ENCODE peak calls at places on chromosomes 4 and X, in four cellular contexts. One of them, this sample, is unnamed.
A peak's percentile ranks its signal among the peaks of the same experiment; 100 is the strongest.

GRCh38 chrX:117510453-117510852 is 606.2 kb downstream of the KLHL13 start:
- DNase-seq in thoracic aorta: no peak
- DNase-seq in ovary: no peak
- DNase-seq in AG04450: no peak
- DNase-seq in this sample: no peak

GRCh38 chrX:37287741-37288424 is 61.3 kb upstream of the PRRG1 start:
- DNase-seq in thoracic aorta: no peak
- DNase-seq in ovary: no peak
- DNase-seq in AG04450: no peak
- DNase-seq in this sample: no peak

GRCh38 chr4:85092943-85093342 is 126.5 kb upstream of the WDFY3 start:
- DNase-seq in thoracic aorta: no peak
- DNase-seq in ovary: no peak
- DNase-seq in AG04450: no peak
- DNase-seq in this sample: no peak

GRCh38 chr4:185638548-185639301 is 103.4 kb upstream of the PDLIM3 start:
- DNase-seq in thoracic aorta: no peak
- DNase-seq in ovary: no peak
- DNase-seq in AG04450: no peak
- DNase-seq in this sample: peak; percentile 10

GRCh38 chr4:48290146-48290772 is 20.6 kb upstream of the TEC start:
- DNase-seq in thoracic aorta: no peak
- DNase-seq in ovary: no peak
- DNase-seq in AG04450: no peak
- DNase-seq in this sample: peak; percentile 31

GRCh38 chr4:81504685-81505598 is 33.2 kb upstream of the RASGEF1B start:
- DNase-seq in thoracic aorta: no peak
- DNase-seq in ovary: no peak
- DNase-seq in AG04450: no peak
- DNase-seq in this sample: no peak

GRCh38 chr4:188704288-188704687 is 565.0 kb downstream of the TRIML1 start:
- DNase-seq in thoracic aorta: no peak
- DNase-seq in ovary: no peak
- DNase-seq in AG04450: no peak
- DNase-seq in this sample: no peak

GRCh38 chr4:162931257-162931648 is 235.4 kb downstream of the NAF1 start:
- DNase-seq in thoracic aorta: no peak
- DNase-seq in ovary: no peak
- DNase-seq in AG04450: no peak
- DNase-seq in this sample: no peak

GRCh38 chr4:2339458-2340271 is 77.8 kb upstream of the MXD4 start:
- DNase-seq in thoracic aorta: no peak
- DNase-seq in ovary: no peak
- DNase-seq in AG04450: no peak
- DNase-seq in this sample: no peak

GRCh38 chr4:173538148-173538902 is 8.3 kb upstream of the HAND2 start:
- DNase-seq in thoracic aorta: no peak
- DNase-seq in ovary: peak; percentile 47
- DNase-seq in AG04450: no peak
- DNase-seq in this sample: no peak

GRCh38 chrX:134236690-134237362 is at the start of gene CCDC160:
- DNase-seq in thoracic aorta: no peak
- DNase-seq in ovary: peak; percentile 60
- DNase-seq in AG04450: no peak
- DNase-seq in this sample: peak; percentile 15

GRCh38 chrX:151759041-151759440 is 24.5 kb downstream of the CNGA2 start:
- DNase-seq in thoracic aorta: no peak
- DNase-seq in ovary: no peak
- DNase-seq in AG04450: no peak
- DNase-seq in this sample: no peak

GRCh38 chr4:141686146-141686775 is 49.9 kb downstream of the IL15 start:
- DNase-seq in thoracic aorta: no peak
- DNase-seq in ovary: no peak
- DNase-seq in AG04450: no peak
- DNase-seq in this sample: peak; percentile 85

GRCh38 chrX:1661048-1661921 is 46.4 kb downstream of the ASMT start:
- DNase-seq in thoracic aorta: no peak
- DNase-seq in ovary: no peak
- DNase-seq in AG04450: no peak
- DNase-seq in this sample: no peak

GRCh38 chr4:33323393-33323792 is 2603.2 kb downstream of the PCDH7 start:
- DNase-seq in thoracic aorta: no peak
- DNase-seq in ovary: no peak
- DNase-seq in AG04450: no peak
- DNase-seq in this sample: no peak

GRCh38 chr4:125013891-125014290 is 300.9 kb upstream of the FAT4 start:
- DNase-seq in thoracic aorta: no peak
- DNase-seq in ovary: no peak
- DNase-seq in AG04450: no peak
- DNase-seq in this sample: peak; percentile 39

GRCh38 chrX:40094041-40094899 is 3.5 kb downstream of the BCOR start:
- DNase-seq in thoracic aorta: no peak
- DNase-seq in ovary: peak; percentile 46
- DNase-seq in AG04450: no peak
- DNase-seq in this sample: no peak

GRCh38 chr4:172692701-172693100 is 475.9 kb upstream of the GALNT7 start:
- DNase-seq in thoracic aorta: no peak
- DNase-seq in ovary: no peak
- DNase-seq in AG04450: no peak
- DNase-seq in this sample: no peak

GRCh38 chr4:8721621-8722020 is 129.1 kb downstream of the CPZ start:
- DNase-seq in thoracic aorta: no peak
- DNase-seq in ovary: no peak
- DNase-seq in AG04450: no peak
- DNase-seq in this sample: no peak

GRCh38 chr4:6122496-6122895 is 77.9 kb downstream of the JAKMIP1 start:
- DNase-seq in thoracic aorta: no peak
- DNase-seq in ovary: no peak
- DNase-seq in AG04450: no peak
- DNase-seq in this sample: no peak

GRCh38 chr4:4921077-4921476 is 61.6 kb downstream of the MSX1 start:
- DNase-seq in thoracic aorta: no peak
- DNase-seq in ovary: no peak
- DNase-seq in AG04450: no peak
- DNase-seq in this sample: no peak

GRCh38 chr4:40462326-40462725 is 127.2 kb downstream of the CHRNA9 start:
- DNase-seq in thoracic aorta: no peak
- DNase-seq in ovary: no peak
- DNase-seq in AG04450: no peak
- DNase-seq in this sample: no peak

GRCh38 chr4:76641351-76641750 is 206.3 kb downstream of the SHROOM3 start:
- DNase-seq in thoracic aorta: no peak
- DNase-seq in ovary: no peak
- DNase-seq in AG04450: no peak
- DNase-seq in this sample: no peak

GRCh38 chrX:116198810-116199209 is 28.3 kb downstream of the AGTR2 start:
- DNase-seq in thoracic aorta: no peak
- DNase-seq in ovary: no peak
- DNase-seq in AG04450: no peak
- DNase-seq in this sample: peak; percentile 0

GRCh38 chr4:110249687-110250387 is 51.4 kb upstream of the ELOVL6 start:
- DNase-seq in thoracic aorta: no peak
- DNase-seq in ovary: no peak
- DNase-seq in AG04450: no peak
- DNase-seq in this sample: no peak

GRCh38 chrX:38312436-38312835 is 14.9 kb downstream of the RPGR start:
- DNase-seq in thoracic aorta: no peak
- DNase-seq in ovary: no peak
- DNase-seq in AG04450: no peak
- DNase-seq in this sample: peak; percentile 82

GRCh38 chrX:18702362-18703195 is 4.9 kb upstream of the PPEF1 start:
- DNase-seq in thoracic aorta: no peak
- DNase-seq in ovary: no peak
- DNase-seq in AG04450: no peak
- DNase-seq in this sample: peak; percentile 84

GRCh38 chr4:154911608-154912098 is 130.6 kb downstream of the RBM46 start:
- DNase-seq in thoracic aorta: no peak
- DNase-seq in ovary: no peak
- DNase-seq in AG04450: no peak
- DNase-seq in this sample: no peak

GRCh38 chr4:108060686-108061321 is 71.1 kb downstream of the HADH start:
- DNase-seq in thoracic aorta: no peak
- DNase-seq in ovary: no peak
- DNase-seq in AG04450: no peak
- DNase-seq in this sample: no peak

GRCh38 chr4:152363086-152363485 is 172.8 kb downstream of the FBXW7 start:
- DNase-seq in thoracic aorta: no peak
- DNase-seq in ovary: no peak
- DNase-seq in AG04450: no peak
- DNase-seq in this sample: peak; percentile 21

GRCh38 chrX:17944833-17945497 is 83.9 kb upstream of the RAI2 start:
- DNase-seq in thoracic aorta: no peak
- DNase-seq in ovary: no peak
- DNase-seq in AG04450: no peak
- DNase-seq in this sample: no peak

GRCh38 chrX:16883487-16883804 is 13.3 kb upstream of the RBBP7 start:
- DNase-seq in thoracic aorta: no peak
- DNase-seq in ovary: no peak
- DNase-seq in AG04450: no peak
- DNase-seq in this sample: no peak

GRCh38 chrX:16885628-16886027 is 15.5 kb upstream of the RBBP7 start:
- DNase-seq in thoracic aorta: no peak
- DNase-seq in ovary: no peak
- DNase-seq in AG04450: no peak
- DNase-seq in this sample: no peak

GRCh38 chrX:16876696-16877095 is 6.5 kb upstream of the RBBP7 start:
- DNase-seq in thoracic aorta: no peak
- DNase-seq in ovary: no peak
- DNase-seq in AG04450: no peak
- DNase-seq in this sample: no peak

GRCh38 chrX:16882702-16883486 is 12.7 kb upstream of the RBBP7 start:
- DNase-seq in thoracic aorta: no peak
- DNase-seq in ovary: peak; percentile 60
- DNase-seq in AG04450: no peak
- DNase-seq in this sample: peak; percentile 77

DNA sequence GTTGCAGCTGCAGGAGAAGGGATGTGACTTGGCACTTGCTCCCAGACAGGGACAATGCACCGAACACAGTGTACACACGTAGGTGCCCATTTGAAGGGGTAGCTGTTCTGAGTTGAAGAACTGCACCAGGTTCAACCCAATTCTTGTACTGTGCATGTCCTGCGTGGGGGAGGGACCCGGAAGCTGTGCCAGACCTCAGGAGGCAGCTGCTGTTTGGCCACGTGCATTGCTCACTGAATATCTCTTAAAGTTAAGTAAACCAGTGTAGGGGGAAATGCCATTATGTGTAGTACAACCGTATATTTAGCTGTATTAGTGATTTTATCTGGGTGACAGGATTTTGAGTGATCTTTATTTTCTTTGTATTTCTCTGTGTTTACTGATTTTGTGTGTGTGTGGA is 12.0 kb upstream of the RBBP7 start:
- DNase-seq in thoracic aorta: no peak
- DNase-seq in ovary: peak; percentile 67
- DNase-seq in AG04450: no peak
- DNase-seq in this sample: peak; percentile 41
- H3K4me3 ChIP-seq in thoracic aorta: peak overlapping the region; percentile 78
- H3K4me3 ChIP-seq in ovary: peak overlapping the region; percentile 34
- H3K4me3 ChIP-seq in AG04450: peak overlapping the region; percentile 61
- H3K4me3 ChIP-seq in this sample: peak overlapping the region; percentile 53

GRCh38 chrX:53599781-53600396 is 86.6 kb downstream of the HUWE1 start:
- DNase-seq in thoracic aorta: no peak
- DNase-seq in ovary: no peak
- DNase-seq in AG04450: no peak
- DNase-seq in this sample: no peak

GRCh38 chrX:53595266-53595810 is 91.2 kb downstream of the HUWE1 start:
- DNase-seq in thoracic aorta: no peak
- DNase-seq in ovary: no peak
- DNase-seq in AG04450: no peak
- DNase-seq in this sample: no peak

GRCh38 chrX:53594354-53594753 is 92.2 kb downstream of the HUWE1 start:
- DNase-seq in thoracic aorta: no peak
- DNase-seq in ovary: no peak
- DNase-seq in AG04450: peak; percentile 20
- DNase-seq in this sample: peak; percentile 50

GRCh38 chrX:53598169-53598568 is 88.3 kb downstream of the HUWE1 start:
- DNase-seq in thoracic aorta: no peak
- DNase-seq in ovary: no peak
- DNase-seq in AG04450: no peak
- DNase-seq in this sample: no peak
- H3K4me3 ChIP-seq in thoracic aorta: no peak overlapping the region
- H3K4me3 ChIP-seq in ovary: no peak overlapping the region
- H3K4me3 ChIP-seq in AG04450: no peak overlapping the region
- H3K4me3 ChIP-seq in this sample: no peak overlapping the region

GRCh38 chrX:24475480-24475879 is 10.4 kb downstream of the PDK3 start:
- DNase-seq in thoracic aorta: no peak
- DNase-seq in ovary: no peak
- DNase-seq in AG04450: no peak
- DNase-seq in this sample: no peak
- H3K4me3 ChIP-seq in thoracic aorta: no peak overlapping the region
- H3K4me3 ChIP-seq in ovary: no peak overlapping the region
- H3K4me3 ChIP-seq in AG04450: no peak overlapping the region
- H3K4me3 ChIP-seq in this sample: no peak overlapping the region

DNA sequence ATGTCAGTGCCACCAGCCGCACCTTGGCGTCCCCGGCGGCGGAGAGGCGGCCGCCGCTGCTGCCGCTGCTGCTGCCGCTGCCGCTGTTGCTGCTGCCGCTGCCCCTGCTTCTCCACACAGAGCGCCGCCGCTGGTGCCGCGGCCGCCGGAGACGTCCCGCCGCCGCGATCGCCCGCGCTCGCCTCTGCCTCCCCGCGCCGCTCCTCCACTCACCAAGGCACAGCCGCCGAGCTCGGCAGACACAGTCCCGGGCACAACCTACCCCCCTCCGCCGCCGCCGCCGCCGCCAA is at the start of gene PPP3CA:
- DNase-seq in thoracic aorta: no peak
- DNase-seq in ovary: no peak
- DNase-seq in AG04450: no peak
- DNase-seq in this sample: no peak
- H3K4me3 ChIP-seq in thoracic aorta: peak within 1 kb of the TSS; percentile 92
- H3K4me3 ChIP-seq in ovary: peak within 1 kb of the TSS; percentile 90
- H3K4me3 ChIP-seq in AG04450: peak within 1 kb of the TSS; percentile 94
- H3K4me3 ChIP-seq in this sample: peak within 1 kb of the TSS; percentile 90

GRCh38 chr4:165328708-165329107 is 1.2 kb downstream of the MSMO1 start:
- DNase-seq in thoracic aorta: no peak
- DNase-seq in ovary: no peak
- DNase-seq in AG04450: no peak
- DNase-seq in this sample: no peak
- H3K4me3 ChIP-seq in thoracic aorta: peak overlapping the region; percentile 83
- H3K4me3 ChIP-seq in ovary: peak overlapping the region; percentile 90
- H3K4me3 ChIP-seq in AG04450: peak overlapping the region; percentile 96
- H3K4me3 ChIP-seq in this sample: peak overlapping the region; percentile 85

GRCh38 chr4:74926007-74926406 is 6.9 kb upstream of the PARM1 start:
- DNase-seq in thoracic aorta: no peak
- DNase-seq in ovary: no peak
- DNase-seq in AG04450: no peak
- DNase-seq in this sample: no peak

GRCh38 chr4:74919783-74920182 is 13.1 kb upstream of the PARM1 start:
- DNase-seq in thoracic aorta: no peak
- DNase-seq in ovary: no peak
- DNase-seq in AG04450: no peak
- DNase-seq in this sample: no peak

GRCh38 chr4:74921490-74921889 is 11.4 kb upstream of the PARM1 start:
- DNase-seq in thoracic aorta: no peak
- DNase-seq in ovary: no peak
- DNase-seq in AG04450: no peak
- DNase-seq in this sample: no peak

GRCh38 chr4:74920704-74921103 is 12.2 kb upstream of the PARM1 start:
- DNase-seq in thoracic aorta: no peak
- DNase-seq in ovary: no peak
- DNase-seq in AG04450: no peak
- DNase-seq in this sample: no peak
- H3K4me3 ChIP-seq in thoracic aorta: no peak overlapping the region
- H3K4me3 ChIP-seq in ovary: no peak overlapping the region
- H3K4me3 ChIP-seq in AG04450: no peak overlapping the region
- H3K4me3 ChIP-seq in this sample: no peak overlapping the region